ENCODE peak calls at places on chromosomes 5 and 9, in eight cellular contexts. H is heart left ventricle, D is coronary artery, G is AG04450, L is body of pancreas, Y is spleen, J is lower leg skin, B is kidney. I is an unnamed sample.

GRCh38 chr9:109166171-109166770 is 778 bp downstream of the FRRS1L start:
- DNase-seq in Y (no peak), D (no peak), J (no peak), H (no peak), G (no peak), L (no peak), B (no peak), I (no peak)

GRCh38 chr9:28808042-28808441 is 1234.8 kb upstream of the C9orf72 start:
- DNase-seq in J (no peak), Y (no peak), L (no peak), D (no peak), B (no peak), G (no peak), H (no peak), I (no peak)

GRCh38 chr5:95768731-95769130 is 37.6 kb downstream of the RHOBTB3 start:
- DNase-seq in D (no peak), G (no peak), Y (no peak), L (peak; percentile 42), J (no peak), B (no peak), H (no peak), I (no peak)

GRCh38 chr5:61467766-61468482 is 135.9 kb downstream of the ZSWIM6 start:
- DNase-seq in J (no peak), L (no peak), B (no peak), H (no peak), D (no peak), G (no peak), Y (no peak), I (no peak)

GRCh38 chr9:128642675-128643074 is 14.0 kb downstream of the DYNC2I2 start:
- DNase-seq in B (no peak), D (no peak), Y (no peak), G (no peak), J (no peak), H (no peak), L (no peak), I (no peak)

GRCh38 chr9:107782381-107782780 is 292.8 kb upstream of the KLF4 start:
- DNase-seq in G (peak; percentile 11), H (no peak), J (no peak), D (no peak), Y (no peak), B (no peak), L (no peak), I (no peak)

GRCh38 chr5:74641778-74642542 is 1.4 kb upstream of the ENC1 start:
- DNase-seq in J (peak; percentile 53), H (peak; percentile 34), B (no peak), D (no peak), L (peak; percentile 73), G (peak; percentile 62), Y (peak; percentile 86), I (peak; percentile 15)

GRCh38 chr5:174188300-174188699 is 142.8 kb downstream of the NSG2 start:
- DNase-seq in D (peak; percentile 38), J (no peak), G (no peak), B (no peak), L (peak; percentile 19), Y (no peak), H (no peak), I (no peak)

GRCh38 chr5:132667309-132667708 is 6.5 kb upstream of the IL4 start:
- DNase-seq in H (no peak), D (peak; percentile 53), B (no peak), G (no peak), Y (peak; percentile 57), J (no peak), L (no peak), I (no peak)

GRCh38 chr9:69045821-69046220 is 10.3 kb downstream of the FXN start:
- DNase-seq in H (no peak), D (no peak), L (no peak), G (no peak), J (no peak), Y (no peak), B (no peak), I (no peak)

GRCh38 chr9:75976549-75976948 is 86.1 kb downstream of the PCSK5 start:
- DNase-seq in L (no peak), D (no peak), Y (no peak), J (no peak), B (no peak), H (no peak), G (no peak), I (no peak)

GRCh38 chr9:75983320-75983719 is 92.8 kb downstream of the PCSK5 start:
- DNase-seq in Y (no peak), H (no peak), B (no peak), D (no peak), J (no peak), G (no peak), L (no peak), I (no peak)

GRCh38 chr9:75974006-75974766 is 83.7 kb downstream of the PCSK5 start:
- DNase-seq in G (no peak), B (no peak), L (no peak), J (no peak), H (no peak), Y (no peak), D (no peak), I (peak; percentile 21)

GRCh38 chr9:75979362-75979761 is 88.9 kb downstream of the PCSK5 start:
- DNase-seq in Y (no peak), H (no peak), G (no peak), B (no peak), D (no peak), L (no peak), J (no peak), I (no peak)
- TF ChIP-seq CTCF in Y (no peak), H (no peak), G (peak; percentile 46), B (no peak), D (no peak), L (no peak), J (no peak), I (no peak)

GRCh38 chr5:52981507-52981906 is 7.6 kb upstream of the ITGA2 start:
- DNase-seq in Y (no peak), G (no peak), D (no peak), H (no peak), J (no peak), B (no peak), L (no peak), I (no peak)

GRCh38 chr5:52983731-52984620 is 5.2 kb upstream of the ITGA2 start:
- DNase-seq in D (no peak), H (no peak), Y (no peak), J (no peak), G (no peak), L (no peak), B (no peak), I (no peak)

GRCh38 chr5:52987711-52988329 is 1.3 kb upstream of the ITGA2 start:
- DNase-seq in D (no peak), J (no peak), B (no peak), G (no peak), L (peak; percentile 9), H (no peak), Y (no peak), I (no peak)

GRCh38 chr5:52988335-52989024 is 672 bp upstream of the ITGA2 start:
- DNase-seq in H (no peak), D (no peak), J (no peak), G (no peak), B (no peak), L (peak; percentile 4), Y (no peak), I (no peak)

DNA sequence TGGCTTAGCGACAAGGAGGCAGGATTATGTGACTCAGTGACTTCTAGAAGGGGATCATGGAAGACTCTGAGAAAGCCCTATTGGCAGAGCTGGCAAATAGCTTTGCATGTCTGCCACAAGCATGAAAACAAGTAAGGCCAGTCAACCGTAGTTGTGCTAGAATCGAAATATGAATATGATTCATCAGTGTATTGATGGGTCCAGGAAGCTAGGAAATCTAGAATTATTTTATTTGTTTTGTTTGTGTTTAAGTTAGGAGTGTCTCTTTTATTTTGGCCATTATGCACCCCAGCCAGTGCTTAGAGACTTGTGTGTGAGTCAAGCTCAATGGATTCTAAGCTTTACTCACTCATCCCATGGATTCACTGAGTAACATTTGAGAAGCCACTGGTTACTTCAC is 3.8 kb upstream of the ITGA2 start:
- DNase-seq in D (no peak), L (no peak), Y (no peak), B (no peak), G (no peak), J (no peak), H (no peak), I (no peak)
- TF ChIP-seq CTCF in D (no peak), L (no peak), Y (no peak), B (no peak), G (no peak), J (no peak), H (no peak), I (no peak)

GRCh38 chr5:157294692-157295091 is 28.8 kb downstream of the CYFIP2 start:
- DNase-seq in H (no peak), Y (no peak), J (no peak), G (no peak), D (no peak), L (no peak), B (no peak), I (no peak)
- TF ChIP-seq CTCF in H (no peak), Y (no peak), J (no peak), G (no peak), D (no peak), L (no peak), B (no peak), I (no peak)

GRCh38 chr5:84092738-84093137 is 291.9 kb downstream of the EDIL3 start:
- DNase-seq in B (no peak), J (no peak), L (no peak), Y (no peak), G (no peak), D (no peak), H (no peak), I (no peak)

GRCh38 chr5:84091400-84091799 is 293.3 kb downstream of the EDIL3 start:
- DNase-seq in G (no peak), J (no peak), B (no peak), D (no peak), L (no peak), H (no peak), Y (no peak), I (no peak)

GRCh38 chr5:84086517-84086916 is 298.2 kb downstream of the EDIL3 start:
- DNase-seq in L (no peak), H (no peak), B (no peak), J (no peak), Y (no peak), D (no peak), G (no peak), I (no peak)

GRCh38 chr5:84085387-84086041 is 299.2 kb downstream of the EDIL3 start:
- DNase-seq in G (no peak), L (no peak), J (no peak), H (no peak), B (no peak), D (no peak), Y (no peak), I (no peak)

GRCh38 chr5:84088996-84089395 is 295.7 kb downstream of the EDIL3 start:
- DNase-seq in J (no peak), G (peak; percentile 7), B (no peak), H (no peak), L (no peak), D (no peak), Y (no peak), I (no peak)
- TF ChIP-seq CTCF in J (no peak), G (peak; percentile 47), B (no peak), H (no peak), L (no peak), D (no peak), Y (no peak), I (no peak)

I was measured in thoracic aorta.